ENCODE peak calls at places on chromosomes 16 and 17, in seven cellular contexts. I is uterus; W is GM12892; Z is activated CD8-positive, alpha-beta T cell treated with anti-CD3 and anti-CD28 coated beads, Interleukin-2, amount 10 ng/mL, durations not matched to agents 7 days and 5 days; Q is ureter; A is H4; B is stimulated activated naive B cell treated with anti-CD40 and anti-IgM and Interleukin-4, amounts not matched to agents 10 μg/mL and 1 μg/mL and 100 μg/mL, for 72 hours. S is an unnamed sample.

GRCh38 chr17:46853896-46854444 is 2.6 kb downstream of the WNT9B start:
- DNase-seq in I (no peak), W (no peak), Z (no peak), Q (no peak), A (no peak), B (no peak), S (no peak)

GRCh38 chr17:78381601-78382168 is 3.2 kb downstream of the PGS1 start:
- DNase-seq in I (no peak), W (no peak), Z (peak), Q (no peak), A (no peak), B (no peak), S (peak)

GRCh38 chr16:75264531-75264998 is 13.1 kb upstream of the BCAR1 start:
- DNase-seq in I (no peak), W (no peak), Z (no peak), Q (no peak), A (no peak), B (no peak), S (no peak)

GRCh38 chr17:47208744-47209488 is at the start of gene MYL4:
- DNase-seq in I (no peak), W (no peak), Z (no peak), Q (no peak), A (no peak), B (no peak), S (no peak)

GRCh38 chr17:67212231-67212630 is 32.8 kb downstream of the HELZ start:
- DNase-seq in I (no peak), W (no peak), Z (no peak), Q (no peak), A (no peak), B (no peak), S (no peak)

GRCh38 chr16:48299471-48299870 is 52.1 kb upstream of the ABCC11 start:
- DNase-seq in I (no peak), W (no peak), Z (no peak), Q (no peak), A (no peak), B (no peak), S (no peak)

GRCh38 chr17:38509008-38509771 is 80.9 kb downstream of the ARHGAP23 start:
- DNase-seq in I (peak), W (peak), Z (peak), Q (peak), A (peak), B (peak), S (no peak)

GRCh38 chr16:51719376-51719775 is 568.3 kb upstream of the SALL1 start:
- DNase-seq in I (no peak), W (no peak), Z (no peak), Q (no peak), A (peak), B (no peak), S (no peak)

GRCh38 chr17:41510251-41511065 is 5.0 kb upstream of the KRT13 start:
- DNase-seq in I (no peak), W (no peak), Z (no peak), Q (no peak), A (no peak), B (no peak), S (no peak)

GRCh38 chr17:56297142-56297541 is 143.9 kb downstream of the ANKFN1 start:
- DNase-seq in I (no peak), W (no peak), Z (peak), Q (no peak), A (peak), B (no peak), S (peak)

GRCh38 chr17:32869345-32870026 is 7.4 kb downstream of the MYO1D start:
- DNase-seq in I (no peak), W (no peak), Z (no peak), Q (no peak), A (no peak), B (no peak), S (no peak)

GRCh38 chr16:1296688-1297412 is 12.6 kb upstream of the UBE2I start:
- DNase-seq in I (no peak), W (no peak), Z (peak), Q (peak), A (peak), B (no peak), S (no peak)

GRCh38 chr17:40187238-40187637 is 10.0 kb downstream of the RAPGEFL1 start:
- DNase-seq in I (no peak), W (no peak), Z (no peak), Q (no peak), A (no peak), B (no peak), S (no peak)

GRCh38 chr17:28878981-28879380 is 18.6 kb downstream of the FLOT2 start:
- DNase-seq in I (no peak), W (peak), Z (no peak), Q (no peak), A (no peak), B (no peak), S (no peak)

GRCh38 chr16:4435668-4436067 is 10.0 kb downstream of the DNAJA3 start:
- DNase-seq in I (no peak), W (no peak), Z (no peak), Q (no peak), A (no peak), B (no peak), S (no peak)

GRCh38 chr17:67021718-67022450 is 22.5 kb upstream of the CACNG1 start:
- DNase-seq in I (no peak), W (no peak), Z (no peak), Q (no peak), A (no peak), B (no peak), S (no peak)

GRCh38 chr17:61410555-61411089 is 11.0 kb downstream of the TBX2 start:
- DNase-seq in I (peak), W (peak), Z (peak), Q (peak), A (no peak), B (no peak), S (no peak)

GRCh38 chr17:41680426-41681040 is 8.2 kb upstream of the EIF1 start:
- DNase-seq in I (no peak), W (no peak), Z (no peak), Q (no peak), A (no peak), B (no peak), S (no peak)

GRCh38 chr17:57928898-57929297 is 26.3 kb downstream of the CUEDC1 start:
- DNase-seq in I (no peak), W (no peak), Z (no peak), Q (no peak), A (no peak), B (no peak), S (no peak)

GRCh38 chr17:10499950-10500349 is 18.4 kb downstream of the MYH1 start:
- DNase-seq in I (no peak), W (no peak), Z (no peak), Q (no peak), A (no peak), B (no peak), S (no peak)

GRCh38 chr17:49388692-49389513 is 25.8 kb downstream of the PHB1 start:
- DNase-seq in I (no peak), W (no peak), Z (no peak), Q (no peak), A (no peak), B (no peak), S (no peak)

GRCh38 chr16:9092282-9092962 is 978 bp downstream of the HAPSTR1 start:
- DNase-seq in I (peak), W (peak), Z (peak), Q (peak), A (no peak), B (peak), S (no peak)

GRCh38 chr16:55120408-55120807 is 189.7 kb downstream of the IRX5 start:
- DNase-seq in I (no peak), W (no peak), Z (no peak), Q (no peak), A (no peak), B (no peak), S (no peak)

GRCh38 chr16:85704900-85705846 is 16.4 kb upstream of the GINS2 start:
- DNase-seq in I (no peak), W (no peak), Z (no peak), Q (no peak), A (no peak), B (no peak), S (no peak)

S was measured in GF-D8.